ENCODE peak calls at places on chromosomes 2 and 18, in seven cellular contexts. One of them, this sample, is unnamed.

GRCh38 chr2:226215902-226216503 is 583.6 kb downstream of the IRS1 start:
- DNase-seq in naive thymus-derived CD4-positive, alpha-beta T cell: peak
- DNase-seq in AG09319: no peak
- DNase-seq in cardiac muscle cell: peak
- DNase-seq in NCI-H1092 treated with DMSO at 0.1 percent for 48 hours: peak
- DNase-seq in mesothelial cell of epicardium: peak
- DNase-seq in activated CD4-positive, CD25-positive, alpha-beta regulatory T cell: peak
- DNase-seq in this sample: peak

GRCh38 chr2:149857344-149857743 is 269.8 kb upstream of the MMADHC start:
- DNase-seq in naive thymus-derived CD4-positive, alpha-beta T cell: no peak
- DNase-seq in AG09319: no peak
- DNase-seq in cardiac muscle cell: no peak
- DNase-seq in NCI-H1092 treated with DMSO at 0.1 percent for 48 hours: no peak
- DNase-seq in mesothelial cell of epicardium: no peak
- DNase-seq in activated CD4-positive, CD25-positive, alpha-beta regulatory T cell: no peak
- DNase-seq in this sample: no peak

GRCh38 chr2:46909771-46910419 is 5.7 kb downstream of the MCFD2 start:
- DNase-seq in naive thymus-derived CD4-positive, alpha-beta T cell: no peak
- DNase-seq in AG09319: no peak
- DNase-seq in cardiac muscle cell: no peak
- DNase-seq in NCI-H1092 treated with DMSO at 0.1 percent for 48 hours: no peak
- DNase-seq in mesothelial cell of epicardium: no peak
- DNase-seq in activated CD4-positive, CD25-positive, alpha-beta regulatory T cell: no peak
- DNase-seq in this sample: no peak

GRCh38 chr2:203688798-203689197 is 17.6 kb upstream of the CD28 start:
- DNase-seq in naive thymus-derived CD4-positive, alpha-beta T cell: no peak
- DNase-seq in AG09319: peak
- DNase-seq in cardiac muscle cell: peak
- DNase-seq in NCI-H1092 treated with DMSO at 0.1 percent for 48 hours: no peak
- DNase-seq in mesothelial cell of epicardium: no peak
- DNase-seq in activated CD4-positive, CD25-positive, alpha-beta regulatory T cell: no peak
- DNase-seq in this sample: no peak

GRCh38 chr2:39632871-39633270 is 32.8 kb upstream of the TMEM178A start:
- DNase-seq in naive thymus-derived CD4-positive, alpha-beta T cell: no peak
- DNase-seq in AG09319: no peak
- DNase-seq in cardiac muscle cell: no peak
- DNase-seq in NCI-H1092 treated with DMSO at 0.1 percent for 48 hours: no peak
- DNase-seq in mesothelial cell of epicardium: no peak
- DNase-seq in activated CD4-positive, CD25-positive, alpha-beta regulatory T cell: no peak
- DNase-seq in this sample: no peak

GRCh38 chr18:23689031-23689615 is at the start of gene LAMA3:
- DNase-seq in naive thymus-derived CD4-positive, alpha-beta T cell: peak
- DNase-seq in AG09319: peak
- DNase-seq in cardiac muscle cell: peak
- DNase-seq in NCI-H1092 treated with DMSO at 0.1 percent for 48 hours: peak
- DNase-seq in mesothelial cell of epicardium: peak
- DNase-seq in activated CD4-positive, CD25-positive, alpha-beta regulatory T cell: no peak
- DNase-seq in this sample: peak

GRCh38 chr2:143758629-143759330 is 629.6 kb downstream of the ARHGAP15 start:
- DNase-seq in naive thymus-derived CD4-positive, alpha-beta T cell: no peak
- DNase-seq in AG09319: no peak
- DNase-seq in cardiac muscle cell: no peak
- DNase-seq in NCI-H1092 treated with DMSO at 0.1 percent for 48 hours: no peak
- DNase-seq in mesothelial cell of epicardium: no peak
- DNase-seq in activated CD4-positive, CD25-positive, alpha-beta regulatory T cell: no peak
- DNase-seq in this sample: no peak

GRCh38 chr18:23852236-23853045 is 162.1 kb upstream of the TTC39C start:
- DNase-seq in naive thymus-derived CD4-positive, alpha-beta T cell: no peak
- DNase-seq in AG09319: no peak
- DNase-seq in cardiac muscle cell: no peak
- DNase-seq in NCI-H1092 treated with DMSO at 0.1 percent for 48 hours: no peak
- DNase-seq in mesothelial cell of epicardium: no peak
- DNase-seq in activated CD4-positive, CD25-positive, alpha-beta regulatory T cell: no peak
- DNase-seq in this sample: no peak

GRCh38 chr2:144071461-144071860 is 448.5 kb downstream of the ZEB2 start:
- DNase-seq in naive thymus-derived CD4-positive, alpha-beta T cell: no peak
- DNase-seq in AG09319: no peak
- DNase-seq in cardiac muscle cell: no peak
- DNase-seq in NCI-H1092 treated with DMSO at 0.1 percent for 48 hours: no peak
- DNase-seq in mesothelial cell of epicardium: no peak
- DNase-seq in activated CD4-positive, CD25-positive, alpha-beta regulatory T cell: no peak
- DNase-seq in this sample: no peak

GRCh38 chr18:29164020-29164706 is 987.2 kb upstream of the CDH2 start:
- DNase-seq in naive thymus-derived CD4-positive, alpha-beta T cell: no peak
- DNase-seq in AG09319: peak
- DNase-seq in cardiac muscle cell: no peak
- DNase-seq in NCI-H1092 treated with DMSO at 0.1 percent for 48 hours: no peak
- DNase-seq in mesothelial cell of epicardium: no peak
- DNase-seq in activated CD4-positive, CD25-positive, alpha-beta regulatory T cell: no peak
- DNase-seq in this sample: no peak

GRCh38 chr2:13581471-13581870 is 864.7 kb downstream of the TRIB2 start:
- DNase-seq in naive thymus-derived CD4-positive, alpha-beta T cell: no peak
- DNase-seq in AG09319: no peak
- DNase-seq in cardiac muscle cell: peak
- DNase-seq in NCI-H1092 treated with DMSO at 0.1 percent for 48 hours: no peak
- DNase-seq in mesothelial cell of epicardium: no peak
- DNase-seq in activated CD4-positive, CD25-positive, alpha-beta regulatory T cell: no peak
- DNase-seq in this sample: no peak